ENCODE peak calls at places on chromosomes 6 and 20, in ten cellular contexts. U is H9; C is sigmoid colon; A is gastrocnemius medialis; W is left ventricle myocardium inferior; S is colonic mucosa; N is uterus; P is SK-N-SH; X is ascending aorta; Z is CD4-positive, alpha-beta T cell. Q is an unnamed sample. For H3K27me3, the result is how much of the 10 kb centered on the place peaks cover.

GRCh38 chr20:8860011-8860495 is 208.8 kb upstream of the PLCB4 start:
- DNase-seq in X (no peak), C (no peak), W (no peak), N (no peak), A (no peak), Z (no peak), P (no peak), U (no peak), S (no peak), Q (no peak)

GRCh38 chr20:3209023-3209945 is at the start of gene ITPA:
- DNase-seq in S (peak), Z (peak), W (peak), U (peak), A (no peak), P (peak), C (no peak), N (peak), X (no peak), Q (peak)

GRCh38 chr6:139881728-139882211 is 507.3 kb upstream of the CITED2 start:
- DNase-seq in C (no peak), Z (no peak), A (no peak), N (no peak), X (no peak), W (no peak), S (peak), U (peak), P (peak), Q (no peak)

GRCh38 chr20:1941226-1941625 is 46.0 kb downstream of the SIRPA start:
- DNase-seq in S (no peak), A (no peak), U (no peak), N (peak), W (no peak), X (no peak), C (peak), P (no peak), Z (no peak), Q (peak)

GRCh38 chr6:27177454-27178000 is 70.0 kb upstream of the PRSS16 start:
- DNase-seq in C (peak), N (peak), X (peak), S (peak), P (peak), W (peak), A (peak), U (peak), Z (peak), Q (peak)

GRCh38 chr6:10610289-10610688 is 84.1 kb downstream of the C6orf52 start:
- DNase-seq in S (peak), Z (no peak), C (peak), W (peak), N (no peak), P (no peak), X (no peak), U (no peak), A (no peak), Q (no peak)

GRCh38 chr20:20085071-20085470 is 32.7 kb downstream of the CFAP61 start:
- DNase-seq in P (no peak), X (peak), N (no peak), A (peak), S (no peak), U (no peak), C (no peak), Z (no peak), W (peak), Q (no peak)

GRCh38 chr20:63335711-63336110 is 25.4 kb downstream of the CHRNA4 start:
- DNase-seq in N (no peak), X (no peak), W (no peak), C (no peak), S (no peak), P (no peak), Z (no peak), A (no peak), U (no peak), Q (no peak)

GRCh38 chr20:31833931-31834521 is 11.4 kb downstream of the FOXS1 start:
- DNase-seq in N (no peak), P (no peak), U (no peak), S (no peak), X (no peak), W (no peak), A (no peak), Z (no peak), C (no peak), Q (no peak)

GRCh38 chr6:158715330-158716311 is 65.8 kb downstream of the SYTL3 start:
- DNase-seq in U (no peak), Z (no peak), X (no peak), N (no peak), P (no peak), W (no peak), C (no peak), A (no peak), S (peak), Q (no peak)
- H3K27ac ChIP-seq in U (no peak), Z (no peak), X (no peak), N (no peak), P (no peak), W (peak), C (no peak), A (no peak), S (peak), Q (no peak)

GRCh38 chr6:30100585-30101422 is 12.1 kb downstream of the TRIM31 start:
- DNase-seq in P (peak), U (peak), Z (no peak), W (peak), N (peak), C (no peak), S (peak), X (no peak), A (no peak), Q (no peak)
- TF ChIP-seq CTCF in P (no peak), U (no peak), Z (no peak), W (no peak), N (no peak), C (no peak), S (no peak), X (no peak), A (no peak), Q (no peak)

DNA sequence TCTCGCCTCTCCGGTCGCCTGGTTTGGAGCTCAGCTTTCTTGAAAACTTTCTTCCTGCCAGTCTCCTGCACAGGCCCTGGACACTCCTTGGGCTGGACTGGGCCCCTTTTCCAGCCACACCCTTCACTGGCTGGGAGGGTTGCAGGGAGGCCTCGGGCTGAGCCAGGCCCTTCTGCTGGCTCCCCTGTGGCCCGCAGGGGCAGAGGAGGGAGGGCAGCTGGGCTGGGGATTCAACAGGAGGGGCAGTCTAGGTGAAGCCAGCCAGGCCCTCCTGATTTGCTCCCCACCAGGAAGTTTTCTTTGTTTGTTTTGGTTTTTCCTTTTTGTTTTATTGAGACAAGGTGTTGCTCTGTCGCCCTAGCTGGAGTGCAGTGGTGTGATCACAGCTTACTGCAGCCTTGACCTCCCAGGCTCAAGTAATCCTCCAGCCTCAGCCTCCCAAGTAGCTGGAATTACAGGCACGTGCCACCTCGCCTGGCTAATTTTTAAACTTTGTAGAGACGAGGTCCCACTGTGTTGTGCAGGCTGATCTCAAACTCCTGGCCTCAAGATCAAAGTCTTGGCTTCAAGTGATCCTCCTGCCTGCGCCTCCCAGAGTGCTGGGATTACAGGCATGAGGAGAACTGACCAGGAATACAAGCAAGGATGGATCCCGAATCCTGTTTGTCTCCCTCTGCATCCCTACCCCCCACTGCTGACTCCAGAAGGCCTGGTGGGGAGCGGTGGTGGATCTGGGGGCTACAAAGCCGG is 23.5 kb upstream of the CDH22 start:
- DNase-seq in N (no peak), S (no peak), A (no peak), Z (no peak), U (no peak), P (no peak), X (no peak), C (no peak), W (no peak), Q (no peak)
- H3K27me3 ChIP-seq in N (under half), S (under half), A (under half), Z (under half), U (under half), P (under half), X (under half), C (under half), W (half or more), Q (under half)

DNA sequence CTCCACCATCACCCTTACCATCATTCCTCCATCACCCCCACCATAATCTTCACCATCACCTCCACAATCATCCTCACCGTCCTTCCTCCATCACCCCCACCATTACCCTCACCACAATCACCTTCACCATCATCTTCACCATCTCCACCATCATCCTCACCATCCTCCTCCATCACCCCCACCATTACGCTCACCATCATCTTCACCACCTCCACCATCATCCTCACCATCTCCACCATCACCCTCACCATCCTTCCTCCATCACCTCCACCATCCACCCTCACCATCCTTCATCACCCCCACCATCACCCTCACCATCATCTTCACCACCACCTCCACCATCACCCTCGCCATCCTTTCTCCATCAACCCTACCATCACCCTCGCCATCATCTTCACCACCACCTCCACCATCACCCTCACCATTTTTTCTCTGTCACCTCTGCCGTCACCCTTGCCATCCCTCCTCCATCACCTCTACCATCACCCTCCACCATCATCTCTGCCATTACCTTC is 33.1 kb upstream of the MPC1 start:
- DNase-seq in X (no peak), A (no peak), Z (no peak), N (no peak), C (no peak), S (no peak), U (no peak), W (no peak), P (no peak), Q (no peak)
- H3K27ac ChIP-seq in X (no peak), A (no peak), Z (peak), N (no peak), C (no peak), S (no peak), U (no peak), W (no peak), P (no peak), Q (no peak)